ENCODE peak calls at places on chromosomes 11 and 22, in ten cellular contexts. K, T, J, X, O, N, Z, D, M and H are unnamed samples.

GRCh38 chr11:113176971-113177370 is 137.4 kb upstream of the TTC12 start:
- DNase-seq in J (peak; percentile 12), D (no peak), T (no peak), X (no peak), N (no peak), Z (peak; percentile 79), O (no peak), M (peak; percentile 86), K (peak; percentile 53), H (no peak)

GRCh38 chr11:63933459-63933858 is 5.3 kb upstream of the NAA40 start:
- DNase-seq in K (no peak), J (no peak), Z (no peak), M (peak; percentile 19), N (no peak), D (no peak), O (no peak), T (no peak), X (no peak), H (no peak)

GRCh38 chr11:124868322-124869274 is 3.4 kb downstream of the ROBO3 start:
- DNase-seq in N (no peak), J (no peak), D (no peak), T (no peak), M (no peak), K (no peak), Z (no peak), X (no peak), O (no peak), H (no peak)

GRCh38 chr22:27581688-27582087 is 219.9 kb downstream of the MN1 start:
- DNase-seq in Z (peak; percentile 75), N (no peak), K (no peak), T (peak; percentile 24), D (peak; percentile 32), M (peak; percentile 78), J (no peak), X (no peak), O (peak; percentile 93), H (no peak)

GRCh38 chr11:85875505-85875904 is 20.3 kb downstream of the CCDC83 start:
- DNase-seq in M (peak; percentile 48), Z (peak; percentile 61), N (no peak), X (no peak), J (no peak), T (no peak), K (peak; percentile 52), O (no peak), D (no peak), H (no peak)

GRCh38 chr11:119585038-119585666 is 143.8 kb downstream of the NECTIN1 start:
- DNase-seq in D (peak; percentile 48), O (no peak), X (peak; percentile 49), N (no peak), Z (no peak), M (peak; percentile 26), J (no peak), T (no peak), K (peak; percentile 29), H (no peak)

GRCh38 chr22:17988800-17989513 is 35.4 kb downstream of the MICAL3 start:
- DNase-seq in M (no peak), O (no peak), D (no peak), J (no peak), X (no peak), Z (no peak), K (no peak), N (no peak), T (no peak), H (no peak)

GRCh38 chr22:22460635-22461034 is 47.9 kb downstream of the ZNF280B start:
- DNase-seq in J (no peak), K (no peak), X (peak; percentile 17), N (no peak), O (no peak), D (no peak), Z (no peak), M (peak; percentile 7), T (no peak), H (no peak)

GRCh38 chr11:68928108-68928429 is 24.4 kb downstream of the IGHMBP2 start:
- DNase-seq in M (no peak), O (no peak), K (no peak), N (no peak), D (no peak), X (no peak), Z (peak; percentile 9), J (no peak), T (peak; percentile 23), H (no peak)
- H3K36me3 ChIP-seq in M (peaks cover 14% of the 10 kb centered on the region), O (peaks cover 48% of the 10 kb centered on the region), K (no peaks in the 10 kb centered on the region), N (peaks cover 17% of the 10 kb centered on the region), D (peaks cover 98% of the 10 kb centered on the region), X (peaks cover 4% of the 10 kb centered on the region), Z (peaks cover 10% of the 10 kb centered on the region), J (peaks cover 1% of the 10 kb centered on the region), T (peaks cover 73% of the 10 kb centered on the region), H (peaks cover 26% of the 10 kb centered on the region)

GRCh38 chr11:77630311-77630710 is 7.3 kb downstream of the CLNS1A start:
- DNase-seq in N (no peak), M (no peak), D (no peak), J (no peak), K (no peak), O (no peak), X (no peak), T (no peak), Z (no peak), H (no peak)

GRCh38 chr11:77637345-77638165 is at the start of gene CLNS1A:
- DNase-seq in O (peak; percentile 89), K (peak; percentile 85), J (peak; percentile 70), Z (peak; percentile 90), N (peak; percentile 64), X (peak; percentile 88), D (peak; percentile 86), T (peak; percentile 94), M (peak; percentile 93), H (peak; percentile 84)

GRCh38 chr11:77634724-77635123 is 2.9 kb downstream of the CLNS1A start:
- DNase-seq in Z (no peak), O (no peak), K (no peak), J (no peak), N (no peak), X (no peak), M (no peak), T (no peak), D (no peak), H (no peak)

GRCh38 chr11:77636738-77637344 is 753 bp downstream of the CLNS1A start:
- DNase-seq in J (no peak), X (peak; percentile 8), O (no peak), N (no peak), D (no peak), K (no peak), T (no peak), Z (no peak), M (no peak), H (no peak)

DNA sequence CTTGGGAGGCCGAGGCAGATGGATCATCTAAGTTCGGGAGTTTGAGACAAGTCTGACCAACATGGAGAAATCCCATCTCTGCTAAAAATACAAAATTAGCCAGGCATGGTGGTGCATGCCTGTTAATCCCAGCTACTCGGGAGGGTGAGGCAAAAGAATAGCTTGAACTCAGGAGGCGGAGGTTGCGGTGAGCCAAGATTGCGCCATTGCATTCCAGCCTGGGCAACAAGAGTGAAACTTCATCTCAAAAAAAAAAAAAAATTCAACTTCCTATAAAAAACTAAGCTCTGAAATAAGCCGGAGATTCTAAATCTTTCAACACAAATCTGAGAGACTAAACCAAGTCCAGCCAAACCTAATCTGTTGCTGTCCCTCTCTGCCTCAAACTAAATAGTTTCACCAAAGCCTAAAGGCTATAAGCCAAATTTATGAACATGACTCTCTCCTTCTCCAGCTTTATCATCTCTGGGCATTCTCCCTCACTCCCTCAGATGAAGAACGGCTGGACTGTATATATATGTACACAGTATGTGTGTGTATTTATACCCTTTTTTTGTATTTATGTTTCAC is 3.7 kb downstream of the CLNS1A start:
- DNase-seq in X (no peak), T (no peak), Z (peak; percentile 27), N (no peak), O (no peak), M (peak; percentile 77), K (no peak), J (no peak), D (no peak), H (no peak)
- TF ChIP-seq CTCF in X (no peak), T (no peak), Z (no peak), N (no peak), O (no peak), M (no peak), K (no peak), J (no peak), D (no peak), H (no peak)

GRCh38 chr11:62123669-62124185 is at the start of gene INCENP:
- DNase-seq in N (peak; percentile 87), J (peak; percentile 89), Z (peak; percentile 98), D (peak; percentile 96), X (peak; percentile 98), O (peak; percentile 97), T (peak; percentile 99), K (peak; percentile 97), M (peak; percentile 99), H (peak; percentile 92)

GRCh38 chr11:62125316-62125715 is 1.5 kb downstream of the INCENP start:
- DNase-seq in J (no peak), D (no peak), Z (no peak), N (no peak), T (no peak), O (no peak), K (peak; percentile 42), M (no peak), X (no peak), H (no peak)

GRCh38 chr11:62127426-62127825 is 3.6 kb downstream of the INCENP start:
- DNase-seq in N (no peak), D (no peak), J (no peak), M (no peak), Z (no peak), T (no peak), K (no peak), X (no peak), O (no peak), H (no peak)

GRCh38 chr11:62124186-62125113 is 639 bp downstream of the INCENP start:
- DNase-seq in N (no peak), Z (peak; percentile 27), K (peak; percentile 66), J (no peak), M (peak; percentile 36), T (no peak), D (no peak), X (peak; percentile 52), O (no peak), H (peak; percentile 41)

GRCh38 chr11:62125881-62126280 is 2.1 kb downstream of the INCENP start:
- DNase-seq in N (no peak), J (no peak), K (peak; percentile 24), D (no peak), T (no peak), M (no peak), X (peak; percentile 31), O (peak; percentile 12), Z (no peak), H (no peak)
- H3K4me3 ChIP-seq in N (no peak overlapping the region), J (no peak overlapping the region), K (peak overlapping the region; percentile 81), D (no peak overlapping the region), T (no peak overlapping the region), M (no peak overlapping the region), X (peak overlapping the region; percentile 84), O (no peak overlapping the region), Z (peak overlapping the region; percentile 95), H (no peak overlapping the region)

GRCh38 chr22:19788661-19789225 is 28.2 kb downstream of the TBX1 start:
- DNase-seq in J (no peak), M (no peak), K (no peak), Z (no peak), D (no peak), O (no peak), N (no peak), X (no peak), T (peak; percentile 63), H (no peak)

GRCh38 chr22:19786959-19787848 is 26.6 kb downstream of the TBX1 start:
- DNase-seq in D (no peak), N (no peak), X (no peak), O (no peak), M (no peak), K (no peak), J (no peak), T (peak; percentile 56), Z (no peak), H (no peak)

GRCh38 chr22:19789406-19789805 is 28.8 kb downstream of the TBX1 start:
- DNase-seq in N (no peak), X (no peak), Z (no peak), O (no peak), J (no peak), K (no peak), T (peak; percentile 36), M (no peak), D (no peak), H (no peak)

GRCh38 chr22:19786264-19786585 is 25.6 kb downstream of the TBX1 start:
- DNase-seq in N (no peak), T (peak; percentile 54), O (no peak), M (no peak), J (no peak), D (no peak), Z (no peak), K (no peak), X (no peak), H (no peak)

GRCh38 chr22:19787849-19788141 is 27.2 kb downstream of the TBX1 start:
- DNase-seq in D (no peak), J (no peak), N (no peak), O (no peak), Z (no peak), T (peak; percentile 64), K (no peak), M (no peak), X (no peak), H (no peak)
- H3K36me3 ChIP-seq in D (peaks cover 10% of the 10 kb centered on the region), J (no peaks in the 10 kb centered on the region), N (no peaks in the 10 kb centered on the region), O (peaks cover 5% of the 10 kb centered on the region), Z (no peaks in the 10 kb centered on the region), T (peaks cover 15% of the 10 kb centered on the region), K (no peaks in the 10 kb centered on the region), M (no peaks in the 10 kb centered on the region), X (no peaks in the 10 kb centered on the region), H (no peaks in the 10 kb centered on the region)